ENCODE peak calls at places on chromosomes 4 and X, in four cellular contexts. K is HFF-Myc, L is GM23338, N is fibroblast of mammary gland. O is an unnamed sample.

GRCh38 chr4:184896868-184897715 is 71.3 kb upstream of the ACSL1 start:
- DNase-seq in K (no peak), L (no peak), N (peak), O (no peak)

GRCh38 chr4:142080960-142081359 is 444.6 kb downstream of the IL15 start:
- DNase-seq in K (no peak), L (peak), N (no peak), O (no peak)

GRCh38 chrX:94400488-94400887 is 726.5 kb downstream of the FAM133A start:
- DNase-seq in K (no peak), L (peak), N (no peak), O (no peak)

GRCh38 chrX:109389917-109390316 is 92.0 kb downstream of the GUCY2F start:
- DNase-seq in K (no peak), L (no peak), N (no peak), O (no peak)

GRCh38 chrX:21691512-21692018 is 33.4 kb upstream of the KLHL34 start:
- DNase-seq in K (no peak), L (no peak), N (peak), O (no peak)

GRCh38 chr4:150001815-150002214 is 76.4 kb upstream of the DCLK2 start:
- DNase-seq in K (no peak), L (no peak), N (no peak), O (no peak)

GRCh38 chr4:140851032-140851636 is 94.9 kb upstream of the TBC1D9 start:
- DNase-seq in K (peak), L (peak), N (peak), O (peak)

GRCh38 chr4:27318740-27319139 is 458.1 kb downstream of the STIM2 start:
- DNase-seq in K (peak), L (peak), N (peak), O (peak)

GRCh38 chr4:116016201-116016600 is 902.8 kb upstream of the NDST4 start:
- DNase-seq in K (no peak), L (peak), N (peak), O (no peak)

GRCh38 chrX:152901816-152902501 is 4.1 kb downstream of the ZNF185 start:
- DNase-seq in K (no peak), L (peak), N (no peak), O (no peak)

GRCh38 chr4:67713531-67714247 is 12.7 kb upstream of the UBA6 start:
- DNase-seq in K (no peak), L (no peak), N (peak), O (peak)

GRCh38 chr4:177509346-177509745 is 67.1 kb upstream of the AGA start:
- DNase-seq in K (no peak), L (no peak), N (no peak), O (no peak)

GRCh38 chrX:107842715-107843400 is 17.2 kb downstream of the MID2 start:
- DNase-seq in K (no peak), L (no peak), N (no peak), O (no peak)

GRCh38 chr4:169099775-169100180 is 89.7 kb upstream of the CBR4 start:
- DNase-seq in K (no peak), L (no peak), N (peak), O (peak)

GRCh38 chr4:26749867-26750266 is 110.8 kb upstream of the STIM2 start:
- DNase-seq in K (no peak), L (no peak), N (no peak), O (no peak)

GRCh38 chr4:187065396-187065795 is 341.7 kb upstream of the FAT1 start:
- DNase-seq in K (no peak), L (no peak), N (no peak), O (no peak)

GRCh38 chrX:102558607-102559006 is 40.7 kb upstream of the ARMCX5 start:
- DNase-seq in K (no peak), L (no peak), N (no peak), O (no peak)

GRCh38 chrX:152893631-152894610 is 3.9 kb upstream of the ZNF185 start:
- DNase-seq in K (no peak), L (no peak), N (no peak), O (no peak)

GRCh38 chr4:136637071-136637777 is 895.1 kb downstream of the PCDH18 start:
- DNase-seq in K (no peak), L (peak), N (peak), O (no peak)

GRCh38 chrX:54560411-54560810 is 30.4 kb downstream of the GNL3L start:
- DNase-seq in K (no peak), L (no peak), N (no peak), O (no peak)

GRCh38 chrX:134718329-134719317 is 60.4 kb upstream of the PLAC1 start:
- DNase-seq in K (peak), L (peak), N (peak), O (peak)

GRCh38 chr4:14925471-14925870 is 76.8 kb upstream of the CPEB2 start:
- DNase-seq in K (no peak), L (no peak), N (no peak), O (no peak)

GRCh38 chr4:52298444-52298843 is 247.3 kb downstream of the SPATA18 start:
- DNase-seq in K (no peak), L (no peak), N (peak), O (no peak)

GRCh38 chr4:75696036-75696435 is 22.8 kb upstream of the G3BP2 start:
- DNase-seq in K (no peak), L (no peak), N (no peak), O (no peak)

GRCh38 chrX:9320940-9321339 is 143.9 kb upstream of the TBL1X start:
- DNase-seq in K (no peak), L (no peak), N (no peak), O (no peak)

GRCh38 chr4:41990029-41990382 is 324 bp upstream of the SLC30A9 start:
- DNase-seq in K (no peak), L (no peak), N (no peak), O (no peak)

GRCh38 chrX:48919360-48919821 is 567 bp upstream of the PIM2 start:
- DNase-seq in K (no peak), L (peak), N (no peak), O (no peak)

GRCh38 chr4:55027596-55027995 is 97.8 kb downstream of the KDR start:
- DNase-seq in K (no peak), L (no peak), N (no peak), O (no peak)

GRCh38 chr4:129350800-129351199 is 254.8 kb downstream of the C4orf33 start:
- DNase-seq in K (no peak), L (no peak), N (peak), O (no peak)

GRCh38 chrX:66676990-66677389 is 38.1 kb upstream of the EDA2R start:
- DNase-seq in K (peak), L (no peak), N (peak), O (peak)

GRCh38 chr4:38231626-38232025 is 271.4 kb downstream of the PTTG2 start:
- DNase-seq in K (no peak), L (no peak), N (no peak), O (no peak)

GRCh38 chr4:76545161-76545884 is 110.3 kb downstream of the SHROOM3 start:
- DNase-seq in K (no peak), L (no peak), N (no peak), O (no peak)

GRCh38 chr4:83704786-83705185 is 168.9 kb downstream of the GPAT3 start:
- DNase-seq in K (no peak), L (no peak), N (no peak), O (no peak)

GRCh38 chr4:87219648-87220093 is 747 bp downstream of the KLHL8 start:
- DNase-seq in K (peak), L (peak), N (peak), O (no peak)

GRCh38 chr4:2354127-2354526 is 64.3 kb downstream of the ZFYVE28 start:
- DNase-seq in K (no peak), L (peak), N (peak), O (no peak)

GRCh38 chr4:158094413-158095110 is 78.3 kb downstream of the GASK1B start:
- DNase-seq in K (no peak), L (peak), N (peak), O (peak)

DNA sequence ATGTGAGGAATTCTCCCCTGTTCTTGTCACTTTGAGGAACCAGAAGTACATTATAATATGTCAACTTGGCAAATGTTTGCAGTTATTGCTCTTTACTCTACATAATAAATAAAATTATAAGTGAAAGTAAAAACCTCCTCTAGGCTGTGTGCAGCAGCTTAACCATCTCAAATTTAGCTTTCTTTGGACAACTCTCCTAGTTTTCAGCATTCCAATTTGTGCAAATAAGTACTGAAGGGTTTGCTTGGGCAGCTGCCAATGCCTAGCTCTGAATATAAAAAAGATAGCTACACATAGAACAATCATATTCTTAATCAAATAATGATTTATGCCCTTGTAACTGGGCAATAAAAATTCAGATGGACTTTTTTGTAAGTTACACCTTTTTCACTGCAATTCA is 82.5 kb downstream of the GASK1B start:
- DNase-seq in K (no peak), L (no peak), N (no peak), O (peak)
- H3K4me3 ChIP-seq in K (no peak), L (no peak), N (no peak), O (no peak)

DNA sequence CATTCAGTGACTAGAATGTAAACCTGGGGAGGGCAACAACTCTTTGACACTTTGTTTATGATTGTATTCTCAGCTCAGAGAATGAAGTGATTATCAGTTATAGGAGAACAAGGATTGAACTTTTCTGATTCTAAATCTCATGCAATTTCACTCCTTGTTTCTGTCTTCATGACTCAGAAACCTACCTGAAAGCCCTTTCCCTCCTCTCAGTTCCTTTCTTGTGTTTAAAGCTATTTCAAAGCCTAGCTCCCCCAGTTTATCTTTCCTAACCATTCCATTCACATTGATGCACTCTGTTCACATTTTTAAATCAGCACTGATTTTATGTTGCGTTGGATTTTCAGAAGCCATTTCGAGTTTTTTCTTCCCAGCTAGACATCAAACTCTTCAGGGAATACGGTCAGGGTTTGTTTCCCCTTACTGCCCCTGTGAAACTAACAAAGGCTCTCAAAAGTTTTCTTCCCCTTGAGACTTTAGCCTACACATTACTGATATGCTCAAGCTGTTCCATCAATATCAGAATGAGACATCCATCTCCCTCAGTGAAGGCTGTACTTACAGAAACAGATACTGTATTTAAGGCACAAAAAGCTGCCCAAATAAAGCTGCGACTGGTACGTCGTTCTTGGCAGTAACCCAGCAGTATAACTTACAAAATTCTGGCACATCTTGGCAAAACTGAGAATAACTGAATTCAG is 31.1 kb downstream of the SRPX start:
- DNase-seq in K (no peak), L (no peak), N (no peak), O (no peak)
- TF ChIP-seq CTCF in K (no peak), L (no peak), N (no peak), O (no peak)

GRCh38 chr4:7208509-7209451 is 16.4 kb downstream of the SORCS2 start:
- DNase-seq in K (no peak), L (no peak), N (no peak), O (no peak)

GRCh38 chr4:7206385-7206784 is 14.0 kb downstream of the SORCS2 start:
- DNase-seq in K (no peak), L (no peak), N (peak), O (peak)

GRCh38 chr4:7207791-7208231 is 15.5 kb downstream of the SORCS2 start:
- DNase-seq in K (no peak), L (no peak), N (peak), O (no peak)

GRCh38 chr4:7204656-7205387 is 12.5 kb downstream of the SORCS2 start:
- DNase-seq in K (no peak), L (no peak), N (no peak), O (no peak)

DNA sequence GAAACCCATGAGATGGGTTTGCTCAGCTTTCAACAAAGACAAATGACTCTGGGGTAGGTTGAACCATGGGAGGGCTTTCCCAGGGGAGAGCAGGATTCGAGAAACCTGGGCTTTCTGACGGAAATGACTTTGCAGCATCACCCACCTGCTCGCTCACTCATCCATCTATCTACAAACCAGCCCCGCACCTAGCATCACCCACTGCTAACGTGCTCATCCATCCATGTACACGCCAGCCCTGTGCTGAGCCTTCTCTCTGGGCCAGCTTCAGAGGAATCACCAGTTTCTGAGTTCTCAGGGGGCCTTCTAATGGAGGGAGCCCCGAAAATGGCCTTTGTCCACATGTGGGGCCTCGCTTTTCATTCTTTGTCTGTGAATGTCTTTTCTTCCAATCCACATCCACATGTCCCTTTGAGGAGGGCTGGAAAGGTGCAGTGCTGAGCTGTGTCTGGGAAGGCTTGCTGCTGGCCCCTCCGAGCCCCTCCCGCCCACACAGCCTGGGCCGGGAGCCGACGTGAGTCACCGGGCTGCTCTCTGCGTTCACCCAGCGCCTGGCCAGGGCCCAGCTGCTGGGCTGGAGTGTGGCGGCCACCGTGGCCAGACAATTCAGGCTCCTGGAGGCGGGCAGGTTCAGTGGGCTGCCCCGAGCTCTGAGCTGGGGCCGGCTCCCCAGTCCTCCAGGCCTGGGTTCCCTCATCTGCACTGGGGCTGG is 14.7 kb downstream of the SORCS2 start:
- DNase-seq in K (peak), L (peak), N (peak), O (peak)
- H3K4me3 ChIP-seq in K (no peak), L (no peak), N (peak), O (no peak)

GRCh38 chrX:131060147-131060546 is 2.0 kb downstream of the ARHGAP36 start:
- DNase-seq in K (no peak), L (no peak), N (no peak), O (no peak)

GRCh38 chrX:131067216-131067615 is 9.1 kb downstream of the ARHGAP36 start:
- DNase-seq in K (no peak), L (peak), N (no peak), O (no peak)

GRCh38 chrX:131066237-131066636 is 8.1 kb downstream of the ARHGAP36 start:
- DNase-seq in K (no peak), L (no peak), N (no peak), O (no peak)

GRCh38 chrX:131059231-131059630 is 1.1 kb downstream of the ARHGAP36 start:
- DNase-seq in K (no peak), L (no peak), N (no peak), O (no peak)

DNA sequence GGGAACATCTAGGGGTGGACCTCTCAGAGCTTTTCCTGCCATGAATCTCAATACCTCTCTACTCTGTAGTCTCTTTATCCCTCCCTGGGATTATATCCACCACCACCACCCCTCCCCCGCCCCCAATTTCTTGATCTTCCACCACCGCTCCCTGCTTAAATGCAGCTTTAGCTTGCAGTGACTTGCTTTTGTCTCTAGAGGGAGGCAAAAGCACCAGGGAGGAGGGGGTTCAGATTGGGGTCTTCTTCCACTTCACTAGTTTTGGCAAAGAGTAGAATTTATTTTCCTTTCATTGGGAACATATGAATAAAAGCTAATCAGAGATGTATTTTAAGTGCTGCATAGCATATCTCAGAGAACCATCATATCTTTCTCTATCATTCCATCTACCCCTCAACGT is 5.5 kb downstream of the ARHGAP36 start:
- DNase-seq in K (no peak), L (peak), N (no peak), O (no peak)
- TF ChIP-seq CTCF in K (no peak), L (peak), N (peak), O (no peak)

O was measured in foreskin fibroblast.